ENCODE peak calls at places on chromosomes 12 and 14, in seven cellular contexts. K, R, W, X, O, T and G are unnamed samples.
A peak's percentile ranks its signal among the peaks of the same experiment; 100 is the strongest.

GRCh38 chr14:50007123-50007903 is 109.1 kb downstream of the VCPKMT start:
- DNase-seq in K (peak; percentile 65), R (no peak), W (no peak), X (no peak), O (peak; percentile 98), T (no peak), G (peak; percentile 50)

GRCh38 chr12:104215638-104216297 is at the start of gene TXNRD1:
- DNase-seq in K (peak; percentile 91), R (peak; percentile 76), W (peak; percentile 67), X (peak; percentile 88), O (peak; percentile 86), T (peak; percentile 90), G (peak; percentile 91)

GRCh38 chr12:68856510-68856909 is 48.5 kb downstream of the MDM2 start:
- DNase-seq in K (no peak), R (no peak), W (no peak), X (no peak), O (no peak), T (no peak), G (no peak)

GRCh38 chr12:128507470-128507869 is 240.5 kb downstream of the TMEM132C start:
- DNase-seq in K (no peak), R (no peak), W (no peak), X (no peak), O (no peak), T (no peak), G (no peak)

GRCh38 chr12:31368666-31369361 is 42.9 kb upstream of the SINHCAF start:
- DNase-seq in K (peak; percentile 75), R (peak; percentile 48), W (peak; percentile 51), X (peak; percentile 36), O (peak; percentile 71), T (peak; percentile 56), G (peak; percentile 50)

GRCh38 chr14:77903233-77903632 is 103.3 kb downstream of the ADCK1 start:
- DNase-seq in K (no peak), R (no peak), W (no peak), X (no peak), O (no peak), T (no peak), G (no peak)

GRCh38 chr12:10140001-10140400 is 10.0 kb upstream of the CLEC7A start:
- DNase-seq in K (peak; percentile 71), R (peak; percentile 70), W (peak; percentile 24), X (peak; percentile 73), O (peak; percentile 34), T (no peak), G (peak; percentile 54)

GRCh38 chr14:59123975-59124374 is 64.5 kb upstream of the DAAM1 start:
- DNase-seq in K (peak; percentile 9), R (peak; percentile 49), W (no peak), X (peak; percentile 33), O (no peak), T (no peak), G (no peak)

GRCh38 chr12:48110691-48111315 is 4.9 kb upstream of the SENP1 start:
- DNase-seq in K (peak; percentile 21), R (no peak), W (no peak), X (no peak), O (peak; percentile 36), T (no peak), G (no peak)

GRCh38 chr14:89340200-89340667 is 76.8 kb downstream of the FOXN3 start:
- DNase-seq in K (no peak), R (peak; percentile 75), W (no peak), X (peak; percentile 88), O (no peak), T (no peak), G (no peak)

GRCh38 chr12:109951751-109952150 is 44.4 kb downstream of the GIT2 start:
- DNase-seq in K (peak; percentile 51), R (peak; percentile 98), W (no peak), X (peak; percentile 32), O (peak; percentile 80), T (no peak), G (peak; percentile 61)

GRCh38 chr14:76091036-76091435 is 60.7 kb upstream of the GPATCH2L start:
- DNase-seq in K (peak; percentile 22), R (no peak), W (no peak), X (no peak), O (no peak), T (no peak), G (no peak)

GRCh38 chr14:68137704-68138619 is 318.4 kb downstream of the RAD51B start:
- DNase-seq in K (peak; percentile 100), R (peak; percentile 95), W (peak; percentile 82), X (peak; percentile 97), O (peak; percentile 99), T (peak; percentile 58), G (peak; percentile 96)

GRCh38 chr12:109625131-109625559 is 51.6 kb downstream of the MVK start:
- DNase-seq in K (no peak), R (peak; percentile 20), W (no peak), X (peak; percentile 60), O (peak; percentile 27), T (no peak), G (no peak)

GRCh38 chr12:46065412-46066166 is 75.2 kb upstream of the SCAF11 start:
- DNase-seq in K (no peak), R (no peak), W (no peak), X (no peak), O (no peak), T (no peak), G (no peak)

GRCh38 chr12:105444809-105445102 is 114.3 kb downstream of the C12orf75 start:
- DNase-seq in K (no peak), R (peak; percentile 40), W (no peak), X (no peak), O (no peak), T (no peak), G (no peak)

GRCh38 chr12:124827588-124828184 is 36.0 kb downstream of the SCARB1 start:
- DNase-seq in K (no peak), R (no peak), W (no peak), X (no peak), O (peak; percentile 69), T (no peak), G (no peak)

GRCh38 chr12:53044896-53045571 is 4.8 kb upstream of the TNS2 start:
- DNase-seq in K (no peak), R (no peak), W (no peak), X (no peak), O (no peak), T (no peak), G (no peak)

GRCh38 chr12:53048033-53048779 is 1.7 kb upstream of the TNS2 start:
- DNase-seq in K (peak; percentile 86), R (no peak), W (no peak), X (peak; percentile 47), O (no peak), T (no peak), G (peak; percentile 77)

GRCh38 chr12:53047221-53048032 is 2.4 kb upstream of the TNS2 start:
- DNase-seq in K (peak; percentile 78), R (peak; percentile 69), W (peak; percentile 69), X (peak; percentile 90), O (peak; percentile 19), T (peak; percentile 83), G (peak; percentile 85)

GRCh38 chr12:53045646-53046045 is 4.2 kb upstream of the TNS2 start:
- DNase-seq in K (peak; percentile 50), R (no peak), W (no peak), X (no peak), O (no peak), T (no peak), G (no peak)

DNA sequence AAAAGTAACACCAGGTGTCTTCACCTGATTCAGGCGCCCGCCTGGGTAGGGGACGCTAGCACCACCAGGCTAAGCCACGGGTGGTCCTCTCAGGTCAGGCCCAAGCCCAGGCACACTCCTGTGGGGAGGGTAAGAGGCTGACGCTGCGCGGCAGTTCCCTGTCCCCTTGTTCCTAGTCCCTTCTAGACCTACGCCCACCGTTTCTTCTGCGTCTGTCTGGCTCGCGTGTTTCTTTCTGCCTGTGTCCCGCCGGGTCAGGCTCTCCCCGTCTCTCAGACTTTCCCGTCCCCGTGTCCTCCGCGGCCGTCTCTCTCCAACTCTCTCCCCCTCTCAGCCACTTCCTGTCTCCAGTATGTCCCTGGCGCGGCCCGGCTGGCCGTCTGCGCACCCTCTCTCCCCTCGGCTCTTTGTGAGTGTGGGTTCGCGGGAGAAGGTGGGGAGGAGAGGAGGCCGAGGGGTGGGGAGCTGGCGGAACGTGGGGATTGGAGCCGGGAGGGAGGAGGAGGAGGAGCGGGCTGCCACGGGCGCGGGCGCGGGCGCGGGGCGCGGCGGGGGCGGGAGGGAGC is 3.1 kb upstream of the TNS2 start:
- DNase-seq in K (peak; percentile 81), R (peak; percentile 86), W (peak; percentile 54), X (peak; percentile 94), O (no peak), T (no peak), G (peak; percentile 72)
- H3K23ac ChIP-seq in K (peak overlapping the region; percentile 94), R (peak overlapping the region; percentile 100), W (peak overlapping the region; percentile 97), X (no peak overlapping the region), O (no peak overlapping the region), T (no peak overlapping the region), G (no peak overlapping the region)

GRCh38 chr14:38505221-38506095 is 249.6 kb upstream of the CLEC14A start:
- DNase-seq in K (no peak), R (peak; percentile 67), W (no peak), X (peak; percentile 42), O (no peak), T (no peak), G (no peak)

GRCh38 chr14:38496092-38496491 is 240.2 kb upstream of the CLEC14A start:
- DNase-seq in K (no peak), R (no peak), W (no peak), X (no peak), O (no peak), T (no peak), G (no peak)

GRCh38 chr14:38502241-38502640 is 246.3 kb upstream of the CLEC14A start:
- DNase-seq in K (no peak), R (peak; percentile 59), W (no peak), X (no peak), O (no peak), T (no peak), G (no peak)

GRCh38 chr14:38504175-38504574 is 248.3 kb upstream of the CLEC14A start:
- DNase-seq in K (no peak), R (no peak), W (no peak), X (no peak), O (no peak), T (no peak), G (no peak)

GRCh38 chr14:38500125-38500524 is 244.2 kb upstream of the CLEC14A start:
- DNase-seq in K (no peak), R (peak; percentile 33), W (no peak), X (no peak), O (no peak), T (no peak), G (no peak)
- H3K23ac ChIP-seq in K (no peak overlapping the region), R (no peak overlapping the region), W (no peak overlapping the region), X (no peak overlapping the region), O (no peak overlapping the region), T (no peak overlapping the region), G (no peak overlapping the region)

GRCh38 chr12:2234951-2235350 is 182.2 kb downstream of the CACNA1C start:
- DNase-seq in K (no peak), R (no peak), W (no peak), X (no peak), O (no peak), T (no peak), G (no peak)
- H3K23ac ChIP-seq in K (no peak overlapping the region), R (no peak overlapping the region), W (no peak overlapping the region), X (no peak overlapping the region), O (no peak overlapping the region), T (no peak overlapping the region), G (no peak overlapping the region)

GRCh38 chr12:91367234-91367849 is 184.7 kb upstream of the DCN start:
- DNase-seq in K (peak; percentile 13), R (peak; percentile 18), W (no peak), X (peak; percentile 43), O (no peak), T (no peak), G (no peak)

GRCh38 chr12:91370086-91370868 is 187.7 kb upstream of the DCN start:
- DNase-seq in K (peak; percentile 37), R (no peak), W (no peak), X (no peak), O (no peak), T (no peak), G (peak; percentile 61)

GRCh38 chr12:91361864-91362263 is 179.2 kb upstream of the DCN start:
- DNase-seq in K (peak; percentile 32), R (peak; percentile 60), W (peak; percentile 15), X (peak; percentile 48), O (no peak), T (no peak), G (no peak)

GRCh38 chr12:91364591-91365184 is 182.1 kb upstream of the DCN start:
- DNase-seq in K (no peak), R (no peak), W (no peak), X (no peak), O (no peak), T (no peak), G (no peak)
- H3K23ac ChIP-seq in K (no peak overlapping the region), R (no peak overlapping the region), W (no peak overlapping the region), X (no peak overlapping the region), O (no peak overlapping the region), T (no peak overlapping the region), G (no peak overlapping the region)